ENCODE peak calls at places on chromosomes 6 and 20, in four cellular contexts. A is K562, Q is GM12878, R is HepG2. J is an unnamed sample.

GRCh38 chr6:123380257-123380656 is 256.5 kb downstream of the TRDN start:
- DNase-seq in A (peak), Q (no peak), R (peak), J (no peak)

GRCh38 chr20:5989539-5989938 is 39.1 kb downstream of the MCM8 start:
- DNase-seq in A (no peak), Q (no peak), R (no peak), J (no peak)

GRCh38 chr20:6942266-6942665 is 174.8 kb downstream of the BMP2 start:
- DNase-seq in A (no peak), Q (no peak), R (no peak), J (no peak)

GRCh38 chr6:53628354-53629119 is 37.0 kb downstream of the KLHL31 start:
- DNase-seq in A (no peak), Q (no peak), R (no peak), J (no peak)

GRCh38 chr6:98179606-98180005 is 654.8 kb upstream of the POU3F2 start:
- DNase-seq in A (no peak), Q (no peak), R (no peak), J (no peak)

GRCh38 chr6:99334526-99335127 is 14.8 kb downstream of the FAXC start:
- DNase-seq in A (peak), Q (peak), R (peak), J (no peak)

GRCh38 chr6:20630617-20631448 is 96.6 kb downstream of the CDKAL1 start:
- DNase-seq in A (no peak), Q (peak), R (peak), J (no peak)

GRCh38 chr6:78607188-78607587 is 260.2 kb upstream of the IRAK1BP1 start:
- DNase-seq in A (no peak), Q (no peak), R (no peak), J (no peak)

GRCh38 chr20:34581341-34582189 is 23.0 kb downstream of the MAP1LC3A start:
- DNase-seq in A (no peak), Q (peak), R (no peak), J (no peak)

GRCh38 chr6:138800377-138801150 is 4.7 kb downstream of the ECT2L start:
- DNase-seq in A (no peak), Q (no peak), R (no peak), J (peak)

GRCh38 chr6:138798028-138798427 is 2.1 kb downstream of the ECT2L start:
- DNase-seq in A (no peak), Q (no peak), R (no peak), J (no peak)

GRCh38 chr6:138795809-138796469 is at the start of gene ECT2L:
- DNase-seq in A (no peak), Q (no peak), R (no peak), J (peak)
- TF ChIP-seq CREM in A (no peak), Q (no peak), R (no peak), J (no peak)

GRCh38 chr6:124982669-124983068 is 20.4 kb downstream of the RNF217 start:
- DNase-seq in A (no peak), Q (no peak), R (no peak), J (no peak)

GRCh38 chr6:124977067-124977908 is 15.1 kb downstream of the RNF217 start:
- DNase-seq in A (no peak), Q (no peak), R (no peak), J (no peak)

GRCh38 chr6:124979294-124979678 is 17.0 kb downstream of the RNF217 start:
- DNase-seq in A (no peak), Q (no peak), R (no peak), J (no peak)

GRCh38 chr6:124974770-124975377 is 12.6 kb downstream of the RNF217 start:
- DNase-seq in A (no peak), Q (no peak), R (no peak), J (no peak)

DNA sequence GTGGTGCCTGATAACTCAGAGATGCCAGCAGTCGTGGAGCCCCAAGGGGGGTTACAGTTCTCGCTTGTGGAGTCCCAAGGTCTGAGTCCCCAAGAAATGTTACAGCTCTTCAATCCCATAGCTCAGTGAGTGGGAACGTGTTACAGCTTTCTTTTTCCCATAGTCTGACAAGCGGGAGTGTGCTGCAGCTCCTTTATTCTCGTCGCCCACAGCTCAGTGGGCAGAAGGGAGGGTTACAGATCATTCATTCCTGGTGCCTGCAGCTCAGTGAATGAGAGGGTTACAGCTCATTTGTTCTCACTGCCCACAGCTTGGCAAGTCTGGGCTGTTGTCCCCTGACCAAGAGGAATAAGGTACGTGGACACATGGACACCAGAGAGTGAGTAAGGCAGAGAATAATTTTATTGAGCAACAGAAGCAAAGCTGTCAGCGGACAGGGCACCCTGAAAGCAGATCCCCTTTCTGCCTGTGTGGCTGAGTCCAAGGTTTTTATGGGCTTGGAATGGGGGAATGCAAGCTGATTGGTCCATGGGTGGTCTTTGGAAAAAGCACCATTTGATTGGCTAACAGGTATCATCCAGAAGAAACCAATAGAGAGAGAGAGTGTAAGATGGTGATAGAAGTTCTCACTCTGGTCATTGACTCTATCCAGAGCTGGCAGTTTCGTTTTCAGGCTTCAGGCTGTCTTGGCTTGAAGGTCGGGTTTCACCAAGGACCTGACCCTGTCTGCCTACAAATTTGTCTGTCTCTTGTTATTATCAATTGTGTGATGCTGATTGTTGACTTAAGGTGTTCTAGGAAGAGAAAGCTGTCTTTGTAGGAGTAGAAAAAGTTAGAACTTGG is 16.4 kb downstream of the RNF217 start:
- DNase-seq in A (no peak), Q (no peak), R (no peak), J (no peak)
- TF ChIP-seq CREM in A (no peak), Q (no peak), R (no peak), J (no peak)

GRCh38 chr6:47264775-47265184 is 44.9 kb downstream of the TNFRSF21 start:
- DNase-seq in A (no peak), Q (no peak), R (no peak), J (no peak)
- TF ChIP-seq CREM in A (no peak), Q (no peak), R (no peak), J (no peak)

GRCh38 chr6:160668589-160668988 is 4.5 kb upstream of the LPA start:
- DNase-seq in A (no peak), Q (no peak), R (no peak), J (no peak)

GRCh38 chr6:160662842-160663241 is 1.2 kb downstream of the LPA start:
- DNase-seq in A (no peak), Q (no peak), R (no peak), J (no peak)

GRCh38 chr6:160667854-160668481 is 3.9 kb upstream of the LPA start:
- DNase-seq in A (peak), Q (peak), R (peak), J (peak)
- TF ChIP-seq CREM in A (peak), Q (no peak), R (no peak), J (no peak)

GRCh38 chr6:32940656-32941411 is at the start of gene HLA-DMB:
- DNase-seq in A (peak), Q (peak), R (peak), J (peak)
- TF ChIP-seq CREM in A (peak), Q (peak), R (no peak), J (peak)

GRCh38 chr20:23928788-23929187 is 49.2 kb upstream of the CST5 start:
- DNase-seq in A (peak), Q (no peak), R (no peak), J (no peak)
- TF ChIP-seq CREM in A (no peak), Q (no peak), R (no peak), J (no peak)

GRCh38 chr20:49100934-49101333 is 54.8 kb downstream of the CSE1L start:
- DNase-seq in A (no peak), Q (no peak), R (no peak), J (no peak)
- TF ChIP-seq CREM in A (no peak), Q (no peak), R (no peak), J (no peak)

GRCh38 chr6:43877463-43878126 is 107.6 kb downstream of the VEGFA start:
- DNase-seq in A (peak), Q (no peak), R (no peak), J (peak)

GRCh38 chr6:43878127-43878634 is 108.2 kb downstream of the VEGFA start:
- DNase-seq in A (peak), Q (no peak), R (no peak), J (no peak)

GRCh38 chr6:43877021-43877420 is 107.0 kb downstream of the VEGFA start:
- DNase-seq in A (no peak), Q (no peak), R (no peak), J (no peak)

GRCh38 chr6:43880236-43881120 is 110.5 kb downstream of the VEGFA start:
- DNase-seq in A (no peak), Q (no peak), R (no peak), J (no peak)

DNA sequence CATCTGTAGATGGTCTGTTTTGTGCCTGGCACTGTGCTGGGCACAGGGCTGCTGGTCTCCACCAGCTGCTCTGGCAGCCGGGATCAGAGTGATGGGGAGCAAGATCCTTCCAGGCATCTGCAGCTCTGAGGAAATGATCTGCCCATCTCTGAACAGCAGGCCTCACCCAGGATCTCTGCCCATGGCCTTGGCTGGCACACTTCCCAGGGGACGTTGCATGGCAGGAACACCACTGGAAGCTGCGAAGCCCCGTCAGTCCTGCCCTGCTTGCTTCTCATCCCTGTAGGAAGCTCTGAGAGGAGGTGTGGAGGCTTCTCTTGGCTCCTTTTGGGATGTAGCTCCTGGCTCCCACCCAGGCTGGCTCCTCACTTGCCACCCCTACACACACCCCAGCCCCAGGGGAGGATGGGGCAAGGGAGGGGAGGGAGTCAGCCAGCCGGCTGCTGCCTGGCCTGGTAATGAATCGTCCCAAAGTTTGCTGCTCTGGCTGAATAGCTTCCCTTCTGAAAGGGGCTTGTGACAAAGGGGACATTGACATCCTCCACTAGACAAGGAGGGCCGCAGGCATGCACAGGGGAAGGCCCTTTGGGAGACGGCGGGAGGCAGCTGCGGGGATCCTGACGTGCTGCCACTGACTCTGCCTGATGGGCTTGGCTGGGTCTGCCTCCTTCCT is 108.9 kb downstream of the VEGFA start:
- DNase-seq in A (no peak), Q (no peak), R (no peak), J (no peak)
- TF ChIP-seq CREM in A (no peak), Q (no peak), R (no peak), J (no peak)

DNA sequence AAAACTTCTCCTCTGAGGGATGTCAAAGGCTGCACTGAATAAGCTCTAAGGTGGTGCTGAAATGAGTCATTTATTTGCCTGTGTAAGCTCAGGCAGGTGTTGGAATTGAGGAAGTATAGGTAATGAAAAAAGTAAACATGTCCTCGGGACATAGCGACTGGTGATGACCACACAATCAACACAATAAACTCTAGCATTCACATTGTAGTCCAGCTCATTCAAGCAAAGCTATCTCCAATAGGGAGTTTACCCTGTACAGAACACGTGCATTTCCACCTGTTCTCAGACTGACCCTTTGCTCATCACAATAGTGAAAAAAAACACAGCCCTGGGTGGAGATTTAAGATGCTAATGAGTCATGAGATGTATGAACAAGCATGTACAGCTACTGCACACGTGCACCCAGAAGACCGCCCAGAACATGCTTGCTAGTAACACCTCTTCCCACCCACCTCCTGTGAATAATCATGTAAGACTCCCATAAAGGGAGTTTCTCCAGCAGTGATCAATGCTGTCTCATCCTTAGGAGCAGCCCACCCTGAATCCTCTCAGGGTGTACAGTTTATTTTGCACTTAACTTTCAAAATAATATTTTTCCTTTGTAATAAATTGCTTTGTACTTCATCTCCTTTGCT is 33.0 kb upstream of the POU5F1 start:
- DNase-seq in A (peak), Q (peak), R (peak), J (no peak)
- TF ChIP-seq CREM in A (no peak), Q (peak), R (no peak), J (no peak)

J was measured in WTC11.